ENCODE peak calls at places on chromosome 3, in ten cellular contexts. P is GM23338; R is HEK293T; I is germinal center; U is activated CD8-positive, alpha-beta memory T cell treated with anti-CD3 and anti-CD28 coated beads for 4 hours; B is iris pigment epithelial cell; F is posterior cingulate gyrus; X is effector CD4-positive, alpha-beta T cell; G is T follicular helper cell; A is Right ventricle myocardium superior. O is an unnamed sample.

GRCh38 chr3:78258798-78259197 is 1218.9 kb downstream of the ROBO2 start:
- DNase-seq in P (no peak), R (no peak), I (no peak), U (no peak), B (peak), F (no peak), X (no peak), G (no peak), A (no peak), O (no peak)

GRCh38 chr3:101846709-101847108 is 2.6 kb upstream of the NFKBIZ start:
- DNase-seq in P (no peak), R (no peak), I (no peak), U (no peak), B (no peak), F (no peak), X (no peak), G (no peak), A (no peak), O (no peak)

GRCh38 chr3:162710332-162711112 is 1213.9 kb downstream of the OTOL1 start:
- DNase-seq in P (no peak), R (no peak), I (no peak), U (no peak), B (no peak), F (no peak), X (no peak), G (no peak), A (no peak), O (no peak)

GRCh38 chr3:111808439-111808838 is 50.6 kb upstream of the PHLDB2 start:
- DNase-seq in P (no peak), R (no peak), I (no peak), U (no peak), B (peak), F (no peak), X (no peak), G (no peak), A (no peak), O (no peak)

GRCh38 chr3:148601766-148602685 is 95.7 kb upstream of the AGTR1 start:
- DNase-seq in P (no peak), R (no peak), I (no peak), U (no peak), B (peak), F (no peak), X (no peak), G (no peak), A (no peak), O (no peak)

GRCh38 chr3:140447136-140447535 is 230.7 kb upstream of the TRIM42 start:
- DNase-seq in P (no peak), R (no peak), I (no peak), U (no peak), B (no peak), F (peak), X (no peak), G (no peak), A (no peak), O (no peak)

GRCh38 chr3:169007145-169007544 is 656.4 kb downstream of the MECOM start:
- DNase-seq in P (no peak), R (no peak), I (no peak), U (no peak), B (no peak), F (no peak), X (no peak), G (no peak), A (no peak), O (no peak)

GRCh38 chr3:53198996-53199395 is 38.0 kb downstream of the PRKCD start:
- DNase-seq in P (no peak), R (no peak), I (no peak), U (no peak), B (no peak), F (no peak), X (no peak), G (no peak), A (peak), O (no peak)

GRCh38 chr3:191328963-191329653 is at the start of gene CCDC50:
- DNase-seq in P (peak), R (peak), I (peak), U (no peak), B (peak), F (peak), X (peak), G (peak), A (peak), O (peak)

GRCh38 chr3:39154323-39155021 is 1.1 kb upstream of the CSRNP1 start:
- DNase-seq in P (peak), R (peak), I (no peak), U (no peak), B (peak), F (no peak), X (no peak), G (no peak), A (no peak), O (no peak)

GRCh38 chr3:111481551-111481950 is 60.4 kb upstream of the CD96 start:
- DNase-seq in P (no peak), R (no peak), I (no peak), U (no peak), B (no peak), F (no peak), X (no peak), G (no peak), A (no peak), O (no peak)

GRCh38 chr3:15875016-15875689 is 77.4 kb upstream of the ANKRD28 start:
- DNase-seq in P (no peak), R (no peak), I (no peak), U (no peak), B (peak), F (no peak), X (no peak), G (no peak), A (no peak), O (no peak)

GRCh38 chr3:18679226-18679625 is 254.1 kb upstream of the SATB1 start:
- DNase-seq in P (no peak), R (no peak), I (no peak), U (no peak), B (no peak), F (no peak), X (no peak), G (no peak), A (no peak), O (peak)

GRCh38 chr3:127747751-127748521 is 74.4 kb downstream of the MGLL start:
- DNase-seq in P (no peak), R (no peak), I (no peak), U (no peak), B (peak), F (no peak), X (no peak), G (no peak), A (peak), O (no peak)

GRCh38 chr3:128145279-128145678 is 8.0 kb upstream of the EEFSEC start:
- DNase-seq in P (no peak), R (no peak), I (no peak), U (no peak), B (no peak), F (no peak), X (no peak), G (no peak), A (peak), O (no peak)

GRCh38 chr3:124532071-124532470 is 198.2 kb upstream of the UMPS start:
- DNase-seq in P (no peak), R (no peak), I (no peak), U (no peak), B (no peak), F (no peak), X (no peak), G (no peak), A (no peak), O (no peak)

GRCh38 chr3:160369784-160370183 is 29.2 kb downstream of the IFT80 start:
- DNase-seq in P (no peak), R (no peak), I (no peak), U (no peak), B (no peak), F (no peak), X (no peak), G (no peak), A (no peak), O (no peak)

GRCh38 chr3:115512565-115513410 is 110.5 kb upstream of the GAP43 start:
- DNase-seq in P (peak), R (peak), I (peak), U (no peak), B (peak), F (peak), X (no peak), G (no peak), A (peak), O (peak)

GRCh38 chr3:159852821-159853505 is 135.7 kb upstream of the IL12A start:
- DNase-seq in P (peak), R (peak), I (no peak), U (no peak), B (peak), F (peak), X (no peak), G (no peak), A (peak), O (no peak)

GRCh38 chr3:120427201-120427600 is 23.6 kb downstream of the FSTL1 start:
- DNase-seq in P (no peak), R (no peak), I (no peak), U (no peak), B (no peak), F (no peak), X (no peak), G (no peak), A (no peak), O (no peak)

GRCh38 chr3:125043599-125044151 is 12.1 kb downstream of the HEG1 start:
- DNase-seq in P (no peak), R (no peak), I (no peak), U (no peak), B (no peak), F (no peak), X (no peak), G (no peak), A (peak), O (no peak)

GRCh38 chr3:69724722-69725435 is 14.4 kb upstream of the MITF start:
- DNase-seq in P (peak), R (no peak), I (no peak), U (no peak), B (peak), F (no peak), X (no peak), G (no peak), A (no peak), O (no peak)

GRCh38 chr3:157109267-157110141 is 50.4 kb downstream of the CCNL1 start:
- DNase-seq in P (no peak), R (no peak), I (no peak), U (no peak), B (no peak), F (no peak), X (no peak), G (no peak), A (peak), O (no peak)

GRCh38 chr3:149245738-149246451 is 24.3 kb upstream of the CP start:
- DNase-seq in P (no peak), R (no peak), I (peak), U (no peak), B (peak), F (no peak), X (no peak), G (no peak), A (no peak), O (no peak)

GRCh38 chr3:30689202-30689641 is 82.8 kb downstream of the TGFBR2 start:
- DNase-seq in P (no peak), R (no peak), I (no peak), U (no peak), B (peak), F (no peak), X (no peak), G (no peak), A (peak), O (no peak)

GRCh38 chr3:140540262-140540661 is 137.6 kb upstream of the TRIM42 start:
- DNase-seq in P (no peak), R (no peak), I (peak), U (no peak), B (no peak), F (no peak), X (no peak), G (no peak), A (no peak), O (no peak)

GRCh38 chr3:156226676-156227420 is 106.5 kb downstream of the KCNAB1 start:
- DNase-seq in P (no peak), R (no peak), I (no peak), U (no peak), B (no peak), F (no peak), X (no peak), G (no peak), A (no peak), O (no peak)

GRCh38 chr3:138112362-138112761 is 3.0 kb downstream of the DZIP1L start:
- DNase-seq in P (no peak), R (no peak), I (no peak), U (no peak), B (no peak), F (no peak), X (no peak), G (no peak), A (no peak), O (no peak)

GRCh38 chr3:66179813-66180212 is 41.0 kb upstream of the SLC25A26 start:
- DNase-seq in P (no peak), R (no peak), I (no peak), U (no peak), B (peak), F (no peak), X (no peak), G (no peak), A (no peak), O (no peak)

GRCh38 chr3:177525414-177525813 is 328.1 kb upstream of the TBL1XR1 start:
- DNase-seq in P (no peak), R (no peak), I (no peak), U (no peak), B (no peak), F (no peak), X (no peak), G (no peak), A (no peak), O (no peak)

GRCh38 chr3:114686624-114687023 is 392.8 kb downstream of the TIGIT start:
- DNase-seq in P (no peak), R (no peak), I (no peak), U (no peak), B (peak), F (no peak), X (no peak), G (no peak), A (no peak), O (no peak)

GRCh38 chr3:4993276-4994143 is 14.3 kb downstream of the BHLHE40 start:
- DNase-seq in P (no peak), R (no peak), I (no peak), U (no peak), B (no peak), F (no peak), X (no peak), G (no peak), A (no peak), O (no peak)

GRCh38 chr3:189636048-189636447 is 4.9 kb downstream of the TP63 start:
- DNase-seq in P (peak), R (no peak), I (no peak), U (no peak), B (no peak), F (no peak), X (no peak), G (no peak), A (no peak), O (no peak)

GRCh38 chr3:71423151-71423906 is 160.2 kb downstream of the FOXP1 start:
- DNase-seq in P (no peak), R (peak), I (no peak), U (no peak), B (peak), F (no peak), X (no peak), G (no peak), A (peak), O (no peak)

GRCh38 chr3:65604863-65605526 is 433.7 kb downstream of the MAGI1 start:
- DNase-seq in P (no peak), R (no peak), I (no peak), U (no peak), B (peak), F (no peak), X (no peak), G (no peak), A (no peak), O (no peak)